ENCODE peak calls at places on chromosome 5, in seven cellular contexts. T, V, F, A, S, Z and L are unnamed samples.

GRCh38 chr5:675876-676698 is 17.1 kb downstream of the TPPP start:
- DNase-seq in T (no peak), F (no peak), Z (no peak), V (no peak), S (peak), A (peak), L (peak)

GRCh38 chr5:139147743-139148079 is 50.5 kb downstream of the SIL1 start:
- DNase-seq in V (no peak), A (no peak), S (peak), F (no peak), T (peak), Z (peak), L (no peak)

GRCh38 chr5:126736141-126736540 is 40.8 kb upstream of the LMNB1 start:
- DNase-seq in F (no peak), A (no peak), S (no peak), T (no peak), V (no peak), Z (no peak), L (no peak)

GRCh38 chr5:57317341-57317740 is 143.5 kb downstream of the GPBP1 start:
- DNase-seq in V (no peak), F (no peak), Z (no peak), T (no peak), S (no peak), A (no peak), L (no peak)

GRCh38 chr5:17005087-17005828 is 69.2 kb upstream of the MYO10 start:
- DNase-seq in T (no peak), V (no peak), S (no peak), Z (no peak), F (no peak), A (no peak), L (no peak)

GRCh38 chr5:10289991-10290390 is 17.7 kb downstream of the CMBL start:
- DNase-seq in A (no peak), Z (no peak), F (no peak), S (no peak), V (no peak), T (no peak), L (no peak)

GRCh38 chr5:35675392-35675791 is 57.7 kb downstream of the SPEF2 start:
- DNase-seq in V (no peak), Z (no peak), S (no peak), F (no peak), A (no peak), T (no peak), L (no peak)

GRCh38 chr5:72452515-72453259 is 54.5 kb downstream of the ZNF366 start:
- DNase-seq in A (no peak), T (peak), S (no peak), F (peak), Z (peak), V (no peak), L (no peak)

GRCh38 chr5:151108566-151108965 is 27.7 kb upstream of the TNIP1 start:
- DNase-seq in F (no peak), V (no peak), A (no peak), S (no peak), Z (no peak), T (peak), L (no peak)

GRCh38 chr5:120207139-120207538 is 257.0 kb upstream of the PRR16 start:
- DNase-seq in A (no peak), S (no peak), V (no peak), F (no peak), T (no peak), Z (no peak), L (no peak)

GRCh38 chr5:173878224-173878967 is 9.8 kb upstream of the CPEB4 start:
- DNase-seq in A (no peak), F (no peak), T (peak), V (peak), Z (no peak), S (no peak), L (no peak)

GRCh38 chr5:40736103-40736875 is 19.5 kb downstream of the TTC33 start:
- DNase-seq in A (no peak), V (no peak), S (no peak), T (no peak), F (peak), Z (peak), L (no peak)

GRCh38 chr5:15690611-15691010 is 190.6 kb downstream of the FBXL7 start:
- DNase-seq in Z (no peak), S (no peak), T (no peak), F (no peak), A (no peak), V (no peak), L (no peak)

GRCh38 chr5:173915310-173916005 is 27.3 kb downstream of the CPEB4 start:
- DNase-seq in Z (no peak), S (no peak), T (no peak), V (no peak), A (no peak), F (no peak), L (no peak)

GRCh38 chr5:137234973-137235943 is 263.9 kb downstream of the SPOCK1 start:
- DNase-seq in Z (peak), S (no peak), F (no peak), A (no peak), V (no peak), T (no peak), L (no peak)

GRCh38 chr5:915946-916345 is 23.3 kb downstream of the TRIP13 start:
- DNase-seq in F (no peak), S (no peak), T (no peak), A (peak), V (no peak), Z (no peak), L (no peak)

GRCh38 chr5:120545951-120546350 is 81.9 kb downstream of the PRR16 start:
- DNase-seq in A (no peak), T (no peak), Z (no peak), S (no peak), F (no peak), V (no peak), L (no peak)

GRCh38 chr5:27311544-27311943 is 273.2 kb upstream of the CDH9 start:
- DNase-seq in S (no peak), Z (no peak), F (no peak), A (no peak), V (no peak), T (no peak), L (no peak)

GRCh38 chr5:1748271-1748670 is 51.4 kb downstream of the MRPL36 start:
- DNase-seq in S (no peak), Z (no peak), F (no peak), A (no peak), V (no peak), T (no peak), L (peak)

GRCh38 chr5:127697894-127698600 is 5.1 kb upstream of the CCDC192 start:
- DNase-seq in S (no peak), A (no peak), T (no peak), Z (peak), F (peak), V (no peak), L (no peak)

GRCh38 chr5:3311443-3311842 is 284.2 kb upstream of the IRX1 start:
- DNase-seq in F (no peak), T (no peak), Z (no peak), V (no peak), A (no peak), S (no peak), L (no peak)

GRCh38 chr5:149387982-149388381 is 8.9 kb upstream of the IL17B start:
- DNase-seq in T (no peak), S (no peak), F (no peak), Z (no peak), A (no peak), V (no peak), L (no peak)

GRCh38 chr5:35860686-35861085 is 4.0 kb downstream of the IL7R start:
- DNase-seq in F (no peak), S (no peak), A (no peak), T (no peak), Z (peak), V (no peak), L (no peak)

GRCh38 chr5:137264041-137264440 is 235.1 kb downstream of the SPOCK1 start:
- DNase-seq in T (no peak), A (no peak), S (no peak), F (no peak), Z (peak), V (no peak), L (no peak)

GRCh38 chr5:139820606-139821005 is 25.0 kb downstream of the PSD2 start:
- DNase-seq in Z (no peak), F (no peak), S (no peak), V (no peak), A (no peak), T (no peak), L (no peak)

GRCh38 chr5:157748740-157749461 is 5.4 kb downstream of the LSM11 start:
- DNase-seq in Z (peak), V (no peak), A (no peak), F (no peak), T (no peak), S (no peak), L (no peak)

GRCh38 chr5:154384480-154385235 is 61.1 kb upstream of the SAP30L start:
- DNase-seq in F (no peak), V (peak), Z (no peak), S (no peak), T (no peak), A (no peak), L (no peak)

GRCh38 chr5:37665889-37666288 is 174.0 kb downstream of the GDNF start:
- DNase-seq in A (no peak), S (peak), T (peak), V (no peak), F (no peak), Z (no peak), L (no peak)

GRCh38 chr5:89034588-89034987 is 151.6 kb upstream of the MEF2C start:
- DNase-seq in F (no peak), S (no peak), A (no peak), T (no peak), Z (no peak), V (no peak), L (no peak)

GRCh38 chr5:58641533-58641932 is 58.7 kb downstream of the RAB3C start:
- DNase-seq in A (no peak), T (no peak), S (no peak), V (no peak), Z (no peak), F (no peak), L (no peak)

GRCh38 chr5:1488882-1489680 is 34.7 kb downstream of the LPCAT1 start:
- DNase-seq in F (no peak), S (no peak), A (no peak), V (no peak), T (no peak), Z (peak), L (no peak)

GRCh38 chr5:102341918-102342317 is 45.8 kb upstream of the SLCO4C1 start:
- DNase-seq in S (no peak), A (no peak), F (no peak), T (no peak), Z (no peak), V (no peak), L (no peak)